ENCODE peak calls at places on chromosomes 6 and 20, in nine cellular contexts. One of them, this sample, is unnamed.

GRCh38 chr6:41426888-41427641 is 91.7 kb downstream of the NCR2 start:
- DNase-seq in putamen: no peak
- DNase-seq in CD8-positive, alpha-beta T cell: peak
- DNase-seq in left ventricle myocardium inferior: no peak
- DNase-seq in activated CD4-positive, alpha-beta T cell treated with anti-CD3 and anti-CD28 coated beads for 1 hour: no peak
- DNase-seq in ovary: no peak
- DNase-seq in neural crest cell: no peak
- DNase-seq in HCT116: no peak
- DNase-seq in CD8-positive, alpha-beta memory T cell: no peak
- DNase-seq in this sample: no peak

GRCh38 chr6:21005816-21006553 is 471.7 kb downstream of the CDKAL1 start:
- DNase-seq in putamen: no peak
- DNase-seq in CD8-positive, alpha-beta T cell: no peak
- DNase-seq in left ventricle myocardium inferior: no peak
- DNase-seq in activated CD4-positive, alpha-beta T cell treated with anti-CD3 and anti-CD28 coated beads for 1 hour: no peak
- DNase-seq in ovary: no peak
- DNase-seq in neural crest cell: no peak
- DNase-seq in HCT116: peak
- DNase-seq in CD8-positive, alpha-beta memory T cell: no peak
- DNase-seq in this sample: peak

GRCh38 chr20:25233016-25233772 is 14.7 kb upstream of the PYGB start:
- DNase-seq in putamen: no peak
- DNase-seq in CD8-positive, alpha-beta T cell: no peak
- DNase-seq in left ventricle myocardium inferior: peak
- DNase-seq in activated CD4-positive, alpha-beta T cell treated with anti-CD3 and anti-CD28 coated beads for 1 hour: no peak
- DNase-seq in ovary: no peak
- DNase-seq in neural crest cell: no peak
- DNase-seq in HCT116: no peak
- DNase-seq in CD8-positive, alpha-beta memory T cell: no peak
- DNase-seq in this sample: peak

GRCh38 chr6:51541847-51542246 is 545.6 kb downstream of the PKHD1 start:
- DNase-seq in putamen: no peak
- DNase-seq in CD8-positive, alpha-beta T cell: no peak
- DNase-seq in left ventricle myocardium inferior: no peak
- DNase-seq in activated CD4-positive, alpha-beta T cell treated with anti-CD3 and anti-CD28 coated beads for 1 hour: no peak
- DNase-seq in ovary: no peak
- DNase-seq in neural crest cell: peak
- DNase-seq in HCT116: no peak
- DNase-seq in CD8-positive, alpha-beta memory T cell: no peak
- DNase-seq in this sample: no peak

GRCh38 chr6:30259140-30260035 is 46.2 kb upstream of the TRIM26 start:
- DNase-seq in putamen: peak
- DNase-seq in CD8-positive, alpha-beta T cell: peak
- DNase-seq in left ventricle myocardium inferior: peak
- DNase-seq in activated CD4-positive, alpha-beta T cell treated with anti-CD3 and anti-CD28 coated beads for 1 hour: peak
- DNase-seq in ovary: peak
- DNase-seq in neural crest cell: peak
- DNase-seq in HCT116: peak
- DNase-seq in CD8-positive, alpha-beta memory T cell: peak
- DNase-seq in this sample: peak

GRCh38 chr6:154156135-154156948 is 117.3 kb downstream of the OPRM1 start:
- DNase-seq in putamen: no peak
- DNase-seq in CD8-positive, alpha-beta T cell: peak
- DNase-seq in left ventricle myocardium inferior: no peak
- DNase-seq in activated CD4-positive, alpha-beta T cell treated with anti-CD3 and anti-CD28 coated beads for 1 hour: peak
- DNase-seq in ovary: peak
- DNase-seq in neural crest cell: peak
- DNase-seq in HCT116: peak
- DNase-seq in CD8-positive, alpha-beta memory T cell: peak
- DNase-seq in this sample: peak

GRCh38 chr6:170235726-170236125 is 55.2 kb downstream of the DLL1 start:
- DNase-seq in putamen: no peak
- DNase-seq in CD8-positive, alpha-beta T cell: no peak
- DNase-seq in left ventricle myocardium inferior: no peak
- DNase-seq in activated CD4-positive, alpha-beta T cell treated with anti-CD3 and anti-CD28 coated beads for 1 hour: no peak
- DNase-seq in ovary: no peak
- DNase-seq in neural crest cell: no peak
- DNase-seq in HCT116: no peak
- DNase-seq in CD8-positive, alpha-beta memory T cell: no peak
- DNase-seq in this sample: no peak

GRCh38 chr6:17207281-17207680 is 73.9 kb upstream of the RBM24 start:
- DNase-seq in putamen: no peak
- DNase-seq in CD8-positive, alpha-beta T cell: no peak
- DNase-seq in left ventricle myocardium inferior: no peak
- DNase-seq in activated CD4-positive, alpha-beta T cell treated with anti-CD3 and anti-CD28 coated beads for 1 hour: no peak
- DNase-seq in ovary: no peak
- DNase-seq in neural crest cell: no peak
- DNase-seq in HCT116: no peak
- DNase-seq in CD8-positive, alpha-beta memory T cell: no peak
- DNase-seq in this sample: no peak

GRCh38 chr20:45998337-45998736 is 10.4 kb upstream of the MMP9 start:
- DNase-seq in putamen: no peak
- DNase-seq in CD8-positive, alpha-beta T cell: no peak
- DNase-seq in left ventricle myocardium inferior: no peak
- DNase-seq in activated CD4-positive, alpha-beta T cell treated with anti-CD3 and anti-CD28 coated beads for 1 hour: no peak
- DNase-seq in ovary: no peak
- DNase-seq in neural crest cell: no peak
- DNase-seq in HCT116: no peak
- DNase-seq in CD8-positive, alpha-beta memory T cell: no peak
- DNase-seq in this sample: no peak

GRCh38 chr6:125296461-125296860 is 5.3 kb downstream of the HDDC2 start:
- DNase-seq in putamen: no peak
- DNase-seq in CD8-positive, alpha-beta T cell: no peak
- DNase-seq in left ventricle myocardium inferior: no peak
- DNase-seq in activated CD4-positive, alpha-beta T cell treated with anti-CD3 and anti-CD28 coated beads for 1 hour: no peak
- DNase-seq in ovary: no peak
- DNase-seq in neural crest cell: no peak
- DNase-seq in HCT116: no peak
- DNase-seq in CD8-positive, alpha-beta memory T cell: no peak
- DNase-seq in this sample: no peak

GRCh38 chr6:41488392-41489129 is 57.6 kb upstream of the FOXP4 start:
- DNase-seq in putamen: no peak
- DNase-seq in CD8-positive, alpha-beta T cell: no peak
- DNase-seq in left ventricle myocardium inferior: no peak
- DNase-seq in activated CD4-positive, alpha-beta T cell treated with anti-CD3 and anti-CD28 coated beads for 1 hour: no peak
- DNase-seq in ovary: peak
- DNase-seq in neural crest cell: no peak
- DNase-seq in HCT116: no peak
- DNase-seq in CD8-positive, alpha-beta memory T cell: no peak
- DNase-seq in this sample: peak

GRCh38 chr6:151959086-151959485 is 151.6 kb downstream of the ESR1 start:
- DNase-seq in putamen: no peak
- DNase-seq in CD8-positive, alpha-beta T cell: no peak
- DNase-seq in left ventricle myocardium inferior: no peak
- DNase-seq in activated CD4-positive, alpha-beta T cell treated with anti-CD3 and anti-CD28 coated beads for 1 hour: no peak
- DNase-seq in ovary: no peak
- DNase-seq in neural crest cell: no peak
- DNase-seq in HCT116: no peak
- DNase-seq in CD8-positive, alpha-beta memory T cell: no peak
- DNase-seq in this sample: peak

GRCh38 chr6:168042426-168043192 is 36.4 kb downstream of the FRMD1 start:
- DNase-seq in putamen: no peak
- DNase-seq in CD8-positive, alpha-beta T cell: no peak
- DNase-seq in left ventricle myocardium inferior: no peak
- DNase-seq in activated CD4-positive, alpha-beta T cell treated with anti-CD3 and anti-CD28 coated beads for 1 hour: no peak
- DNase-seq in ovary: no peak
- DNase-seq in neural crest cell: no peak
- DNase-seq in HCT116: no peak
- DNase-seq in CD8-positive, alpha-beta memory T cell: no peak
- DNase-seq in this sample: no peak

GRCh38 chr20:2508631-2509467 is at the start of gene ZNF343:
- DNase-seq in putamen: peak
- DNase-seq in CD8-positive, alpha-beta T cell: peak
- DNase-seq in left ventricle myocardium inferior: peak
- DNase-seq in activated CD4-positive, alpha-beta T cell treated with anti-CD3 and anti-CD28 coated beads for 1 hour: peak
- DNase-seq in ovary: peak
- DNase-seq in neural crest cell: peak
- DNase-seq in HCT116: peak
- DNase-seq in CD8-positive, alpha-beta memory T cell: peak
- DNase-seq in this sample: peak

GRCh38 chr6:34152042-34152524 is 6.2 kb upstream of the GRM4 start:
- DNase-seq in putamen: no peak
- DNase-seq in CD8-positive, alpha-beta T cell: no peak
- DNase-seq in left ventricle myocardium inferior: no peak
- DNase-seq in activated CD4-positive, alpha-beta T cell treated with anti-CD3 and anti-CD28 coated beads for 1 hour: no peak
- DNase-seq in ovary: no peak
- DNase-seq in neural crest cell: no peak
- DNase-seq in HCT116: no peak
- DNase-seq in CD8-positive, alpha-beta memory T cell: no peak
- DNase-seq in this sample: no peak

GRCh38 chr20:813386-813785 is 20.1 kb upstream of the FAM110A start:
- DNase-seq in putamen: no peak
- DNase-seq in CD8-positive, alpha-beta T cell: no peak
- DNase-seq in left ventricle myocardium inferior: no peak
- DNase-seq in activated CD4-positive, alpha-beta T cell treated with anti-CD3 and anti-CD28 coated beads for 1 hour: no peak
- DNase-seq in ovary: no peak
- DNase-seq in neural crest cell: no peak
- DNase-seq in HCT116: no peak
- DNase-seq in CD8-positive, alpha-beta memory T cell: no peak
- DNase-seq in this sample: no peak

GRCh38 chr6:40545954-40546353 is 41.2 kb downstream of the LRFN2 start:
- DNase-seq in putamen: no peak
- DNase-seq in CD8-positive, alpha-beta T cell: no peak
- DNase-seq in left ventricle myocardium inferior: no peak
- DNase-seq in activated CD4-positive, alpha-beta T cell treated with anti-CD3 and anti-CD28 coated beads for 1 hour: no peak
- DNase-seq in ovary: no peak
- DNase-seq in neural crest cell: peak
- DNase-seq in HCT116: no peak
- DNase-seq in CD8-positive, alpha-beta memory T cell: no peak
- DNase-seq in this sample: no peak

GRCh38 chr6:27128796-27129094 is 118.8 kb upstream of the PRSS16 start:
- DNase-seq in putamen: no peak
- DNase-seq in CD8-positive, alpha-beta T cell: no peak
- DNase-seq in left ventricle myocardium inferior: no peak
- DNase-seq in activated CD4-positive, alpha-beta T cell treated with anti-CD3 and anti-CD28 coated beads for 1 hour: no peak
- DNase-seq in ovary: no peak
- DNase-seq in neural crest cell: no peak
- DNase-seq in HCT116: no peak
- DNase-seq in CD8-positive, alpha-beta memory T cell: no peak
- DNase-seq in this sample: no peak

GRCh38 chr20:31943052-31943471 is 8.8 kb downstream of the PDRG1 start:
- DNase-seq in putamen: no peak
- DNase-seq in CD8-positive, alpha-beta T cell: no peak
- DNase-seq in left ventricle myocardium inferior: peak
- DNase-seq in activated CD4-positive, alpha-beta T cell treated with anti-CD3 and anti-CD28 coated beads for 1 hour: no peak
- DNase-seq in ovary: no peak
- DNase-seq in neural crest cell: no peak
- DNase-seq in HCT116: no peak
- DNase-seq in CD8-positive, alpha-beta memory T cell: no peak
- DNase-seq in this sample: no peak

GRCh38 chr6:137804647-137805046 is 62.4 kb upstream of the TNFAIP3 start:
- DNase-seq in putamen: no peak
- DNase-seq in CD8-positive, alpha-beta T cell: no peak
- DNase-seq in left ventricle myocardium inferior: no peak
- DNase-seq in activated CD4-positive, alpha-beta T cell treated with anti-CD3 and anti-CD28 coated beads for 1 hour: no peak
- DNase-seq in ovary: no peak
- DNase-seq in neural crest cell: no peak
- DNase-seq in HCT116: no peak
- DNase-seq in CD8-positive, alpha-beta memory T cell: no peak
- DNase-seq in this sample: no peak

GRCh38 chr6:35496036-35496850 is 636 bp downstream of the TEAD3 start:
- DNase-seq in putamen: no peak
- DNase-seq in CD8-positive, alpha-beta T cell: no peak
- DNase-seq in left ventricle myocardium inferior: peak
- DNase-seq in activated CD4-positive, alpha-beta T cell treated with anti-CD3 and anti-CD28 coated beads for 1 hour: no peak
- DNase-seq in ovary: peak
- DNase-seq in neural crest cell: peak
- DNase-seq in HCT116: no peak
- DNase-seq in CD8-positive, alpha-beta memory T cell: no peak
- DNase-seq in this sample: no peak

GRCh38 chr20:53872081-53872541 is 198.3 kb downstream of the BCAS1 start:
- DNase-seq in putamen: no peak
- DNase-seq in CD8-positive, alpha-beta T cell: no peak
- DNase-seq in left ventricle myocardium inferior: no peak
- DNase-seq in activated CD4-positive, alpha-beta T cell treated with anti-CD3 and anti-CD28 coated beads for 1 hour: no peak
- DNase-seq in ovary: no peak
- DNase-seq in neural crest cell: no peak
- DNase-seq in HCT116: no peak
- DNase-seq in CD8-positive, alpha-beta memory T cell: peak
- DNase-seq in this sample: peak

GRCh38 chr20:62122659-62123449 is 579 bp downstream of the LSM14B start:
- DNase-seq in putamen: no peak
- DNase-seq in CD8-positive, alpha-beta T cell: peak
- DNase-seq in left ventricle myocardium inferior: no peak
- DNase-seq in activated CD4-positive, alpha-beta T cell treated with anti-CD3 and anti-CD28 coated beads for 1 hour: peak
- DNase-seq in ovary: peak
- DNase-seq in neural crest cell: no peak
- DNase-seq in HCT116: no peak
- DNase-seq in CD8-positive, alpha-beta memory T cell: peak
- DNase-seq in this sample: no peak

GRCh38 chr6:63403725-63404124 is 83.9 kb upstream of the LGSN start:
- DNase-seq in putamen: no peak
- DNase-seq in CD8-positive, alpha-beta T cell: no peak
- DNase-seq in left ventricle myocardium inferior: no peak
- DNase-seq in activated CD4-positive, alpha-beta T cell treated with anti-CD3 and anti-CD28 coated beads for 1 hour: no peak
- DNase-seq in ovary: no peak
- DNase-seq in neural crest cell: no peak
- DNase-seq in HCT116: no peak
- DNase-seq in CD8-positive, alpha-beta memory T cell: no peak
- DNase-seq in this sample: no peak

GRCh38 chr20:12287575-12287974 is 369.9 kb downstream of the BTBD3 start:
- DNase-seq in putamen: no peak
- DNase-seq in CD8-positive, alpha-beta T cell: no peak
- DNase-seq in left ventricle myocardium inferior: no peak
- DNase-seq in activated CD4-positive, alpha-beta T cell treated with anti-CD3 and anti-CD28 coated beads for 1 hour: no peak
- DNase-seq in ovary: no peak
- DNase-seq in neural crest cell: no peak
- DNase-seq in HCT116: no peak
- DNase-seq in CD8-positive, alpha-beta memory T cell: no peak
- DNase-seq in this sample: no peak

GRCh38 chr6:28337103-28337520 is 1.2 kb upstream of the ZSCAN31 start:
- DNase-seq in putamen: no peak
- DNase-seq in CD8-positive, alpha-beta T cell: no peak
- DNase-seq in left ventricle myocardium inferior: no peak
- DNase-seq in activated CD4-positive, alpha-beta T cell treated with anti-CD3 and anti-CD28 coated beads for 1 hour: no peak
- DNase-seq in ovary: no peak
- DNase-seq in neural crest cell: no peak
- DNase-seq in HCT116: no peak
- DNase-seq in CD8-positive, alpha-beta memory T cell: no peak
- DNase-seq in this sample: no peak

GRCh38 chr20:17520583-17520982 is 10.6 kb downstream of the BFSP1 start:
- DNase-seq in putamen: no peak
- DNase-seq in CD8-positive, alpha-beta T cell: no peak
- DNase-seq in left ventricle myocardium inferior: no peak
- DNase-seq in activated CD4-positive, alpha-beta T cell treated with anti-CD3 and anti-CD28 coated beads for 1 hour: no peak
- DNase-seq in ovary: no peak
- DNase-seq in neural crest cell: no peak
- DNase-seq in HCT116: no peak
- DNase-seq in CD8-positive, alpha-beta memory T cell: no peak
- DNase-seq in this sample: no peak

GRCh38 chr6:157989541-157990289 is 8.1 kb downstream of the SYNJ2 start:
- DNase-seq in putamen: no peak
- DNase-seq in CD8-positive, alpha-beta T cell: no peak
- DNase-seq in left ventricle myocardium inferior: peak
- DNase-seq in activated CD4-positive, alpha-beta T cell treated with anti-CD3 and anti-CD28 coated beads for 1 hour: no peak
- DNase-seq in ovary: peak
- DNase-seq in neural crest cell: no peak
- DNase-seq in HCT116: no peak
- DNase-seq in CD8-positive, alpha-beta memory T cell: no peak
- DNase-seq in this sample: peak

GRCh38 chr20:63255911-63256704 is 1.8 kb upstream of the NKAIN4 start:
- DNase-seq in putamen: no peak
- DNase-seq in CD8-positive, alpha-beta T cell: no peak
- DNase-seq in left ventricle myocardium inferior: no peak
- DNase-seq in activated CD4-positive, alpha-beta T cell treated with anti-CD3 and anti-CD28 coated beads for 1 hour: no peak
- DNase-seq in ovary: no peak
- DNase-seq in neural crest cell: no peak
- DNase-seq in HCT116: no peak
- DNase-seq in CD8-positive, alpha-beta memory T cell: no peak
- DNase-seq in this sample: no peak

GRCh38 chr6:149095842-149096241 is 221.7 kb upstream of the TAB2 start:
- DNase-seq in putamen: no peak
- DNase-seq in CD8-positive, alpha-beta T cell: no peak
- DNase-seq in left ventricle myocardium inferior: no peak
- DNase-seq in activated CD4-positive, alpha-beta T cell treated with anti-CD3 and anti-CD28 coated beads for 1 hour: no peak
- DNase-seq in ovary: no peak
- DNase-seq in neural crest cell: no peak
- DNase-seq in HCT116: no peak
- DNase-seq in CD8-positive, alpha-beta memory T cell: no peak
- DNase-seq in this sample: peak

GRCh38 chr6:38498085-38498484 is 141.6 kb downstream of the BTBD9 start:
- DNase-seq in putamen: no peak
- DNase-seq in CD8-positive, alpha-beta T cell: no peak
- DNase-seq in left ventricle myocardium inferior: no peak
- DNase-seq in activated CD4-positive, alpha-beta T cell treated with anti-CD3 and anti-CD28 coated beads for 1 hour: no peak
- DNase-seq in ovary: no peak
- DNase-seq in neural crest cell: no peak
- DNase-seq in HCT116: no peak
- DNase-seq in CD8-positive, alpha-beta memory T cell: no peak
- DNase-seq in this sample: no peak

This sample was measured in kidney glomerular epithelial cell.